ENCODE peak calls at places on chromosomes 2 and 18, in four cellular contexts. S is activated B cell treated with CpG ODN at 0.5 μM for 24 hours, Y is endothelial cell, O is foreskin fibroblast. R is an unnamed sample.

GRCh38 chr2:96374211-96374951 is 38.8 kb downstream of the NCAPH start:
- DNase-seq in O (peak; percentile 70), Y (no peak), S (no peak), R (no peak)

GRCh38 chr2:2742745-2743144 is 411.7 kb upstream of the MYT1L start:
- DNase-seq in Y (no peak), S (no peak), O (no peak), R (no peak)

GRCh38 chr18:22983175-22983574 is 50.0 kb downstream of the RBBP8 start:
- DNase-seq in Y (no peak), O (peak; percentile 63), S (no peak), R (no peak)

GRCh38 chr2:207352978-207353377 is 176.8 kb upstream of the CREB1 start:
- DNase-seq in Y (no peak), O (peak; percentile 21), S (no peak), R (no peak)

GRCh38 chr2:88671786-88672427 is 19.6 kb upstream of the RPIA start:
- DNase-seq in O (peak; percentile 82), S (no peak), Y (peak; percentile 11), R (no peak)

GRCh38 chr2:26911911-26912861 is 58.3 kb upstream of the MAPRE3 start:
- DNase-seq in O (peak; percentile 25), S (no peak), Y (no peak), R (no peak)

GRCh38 chr2:101961287-101962242 is 30.2 kb upstream of the IL1R2 start:
- DNase-seq in Y (no peak), O (peak; percentile 95), S (no peak), R (peak; percentile 92)

GRCh38 chr2:227411320-227411989 is 23.7 kb upstream of the SCYGR1 start:
- DNase-seq in Y (no peak), S (no peak), O (peak; percentile 46), R (no peak)

GRCh38 chr2:42196403-42197267 is 27.5 kb downstream of the EML4 start:
- DNase-seq in S (no peak), O (peak; percentile 29), Y (peak; percentile 31), R (peak; percentile 53)

GRCh38 chr2:157839822-157840221 is 36.3 kb downstream of the ACVR1 start:
- DNase-seq in Y (no peak), O (no peak), S (no peak), R (no peak)

GRCh38 chr2:131034122-131035051 is 58.9 kb downstream of the FAM168B start:
- DNase-seq in O (peak; percentile 38), S (no peak), Y (peak; percentile 32), R (no peak)

GRCh38 chr18:69838620-69839411 is 108.9 kb downstream of the CD226 start:
- DNase-seq in Y (no peak), S (no peak), O (no peak), R (no peak)

GRCh38 chr2:12717191-12717987 is 653 bp downstream of the TRIB2 start:
- DNase-seq in O (peak; percentile 85), Y (peak; percentile 64), S (peak; percentile 64), R (no peak)

GRCh38 chr2:191927319-191927867 is 80.5 kb upstream of the CAVIN2 start:
- DNase-seq in O (peak; percentile 87), Y (no peak), S (no peak), R (no peak)

GRCh38 chr2:102668171-102668570 is 48.8 kb downstream of the SLC9A2 start:
- DNase-seq in Y (no peak), S (no peak), O (no peak), R (no peak)

GRCh38 chr2:240972636-240973521 is 25.5 kb upstream of the SNED1 start:
- DNase-seq in Y (no peak), S (no peak), O (peak; percentile 84), R (no peak)

GRCh38 chr18:23495723-23496440 is 7.4 kb upstream of the RMC1 start:
- DNase-seq in Y (no peak), S (no peak), O (no peak), R (no peak)

GRCh38 chr2:157395811-157396210 is 48.1 kb downstream of the CYTIP start:
- DNase-seq in Y (no peak), O (no peak), S (no peak), R (no peak)

GRCh38 chr2:215454519-215454918 is 18.7 kb upstream of the FN1 start:
- DNase-seq in S (no peak), Y (no peak), O (peak; percentile 75), R (no peak)

GRCh38 chr2:238945433-238946150 is 97.7 kb downstream of the TWIST2 start:
- DNase-seq in O (peak; percentile 87), S (no peak), Y (peak; percentile 54), R (peak; percentile 35)

GRCh38 chr2:121721926-121722325 is 14.7 kb downstream of the NIFK start:
- DNase-seq in O (peak; percentile 90), S (no peak), Y (no peak), R (no peak)

GRCh38 chr2:237293966-237294365 is 120.0 kb downstream of the COL6A3 start:
- DNase-seq in Y (no peak), O (no peak), S (no peak), R (no peak)

GRCh38 chr2:15152382-15152781 is 408.8 kb downstream of the NBAS start:
- DNase-seq in O (no peak), Y (no peak), S (no peak), R (no peak)

GRCh38 chr2:47456851-47457250 is 53.9 kb downstream of the MSH2 start:
- DNase-seq in O (no peak), S (no peak), Y (no peak), R (no peak)

GRCh38 chr2:205754924-205755321 is 72.6 kb downstream of the NRP2 start:
- DNase-seq in O (peak; percentile 64), Y (no peak), S (no peak), R (no peak)

GRCh38 chr2:72109291-72109690 is 38.4 kb downstream of the CYP26B1 start:
- DNase-seq in O (no peak), S (no peak), Y (no peak), R (no peak)

GRCh38 chr2:44522846-44523245 is 161.1 kb downstream of the CAMKMT start:
- DNase-seq in Y (no peak), S (no peak), O (peak; percentile 37), R (no peak)

GRCh38 chr18:26454192-26454591 is 94.2 kb downstream of the KCTD1 start:
- DNase-seq in O (no peak), Y (no peak), S (no peak), R (no peak)

GRCh38 chr18:78973357-78974083 is 6.1 kb upstream of the SALL3 start:
- DNase-seq in O (no peak), S (no peak), Y (no peak), R (no peak)

GRCh38 chr18:404061-404460 is 96.4 kb downstream of the COLEC12 start:
- DNase-seq in S (no peak), Y (no peak), O (no peak), R (no peak)

GRCh38 chr2:35495182-35495581 is 860.4 kb upstream of the CRIM1 start:
- DNase-seq in S (no peak), O (no peak), Y (no peak), R (no peak)

GRCh38 chr2:191013617-191013875 is 425 bp downstream of the STAT1 start:
- DNase-seq in O (no peak), S (no peak), Y (no peak), R (no peak)

GRCh38 chr2:23574919-23575654 is 190.1 kb downstream of the KLHL29 start:
- DNase-seq in Y (no peak), S (no peak), O (no peak), R (no peak)

GRCh38 chr2:119475225-119475856 is 43.7 kb downstream of the TMEM37 start:
- DNase-seq in Y (no peak), O (no peak), S (no peak), R (no peak)

GRCh38 chr2:240323601-240324291 is 111.7 kb upstream of the GPC1 start:
- DNase-seq in S (no peak), Y (no peak), O (peak; percentile 16), R (no peak)

GRCh38 chr2:69154031-69154430 is 141.1 kb downstream of the ANTXR1 start:
- DNase-seq in O (peak; percentile 63), S (no peak), Y (no peak), R (no peak)

GRCh38 chr2:25312958-25313710 is 28.6 kb downstream of the DNMT3A start:
- DNase-seq in S (no peak), O (no peak), Y (no peak), R (no peak)

GRCh38 chr2:171590116-171590515 is 67.8 kb downstream of the CYBRD1 start:
- DNase-seq in O (no peak), S (no peak), Y (no peak), R (no peak)

GRCh38 chr2:46329803-46330775 is 32.9 kb downstream of the EPAS1 start:
- DNase-seq in O (peak; percentile 91), S (no peak), Y (no peak), R (no peak)

DNA sequence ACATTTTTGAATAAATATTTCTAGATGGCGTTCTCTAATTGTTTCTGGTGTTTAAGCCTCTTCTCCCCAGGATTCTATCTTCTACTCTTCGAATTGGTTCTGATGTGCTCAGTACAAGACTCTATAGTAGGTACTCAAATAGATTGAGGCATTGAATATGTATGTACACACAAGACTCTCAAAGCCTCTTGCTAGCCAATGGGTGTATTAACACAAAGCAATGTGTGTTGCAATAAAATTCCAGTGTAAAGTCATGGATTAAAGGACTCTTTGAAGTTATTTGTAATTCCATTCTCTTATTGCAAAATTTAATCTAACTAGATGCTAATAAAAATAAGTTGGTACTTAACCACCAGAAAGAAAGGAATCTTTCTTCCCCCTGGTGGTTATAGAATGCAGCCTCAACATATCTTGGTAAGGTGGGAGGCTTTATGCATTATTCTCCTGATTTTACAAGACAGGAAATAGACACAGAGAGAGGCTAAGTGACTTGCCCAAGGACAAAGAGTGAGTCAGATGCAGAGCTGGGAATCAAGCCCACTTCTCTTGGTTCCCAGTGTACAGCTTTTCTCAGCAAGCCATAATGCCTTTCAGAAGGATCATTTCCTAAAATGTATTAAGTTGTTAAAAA is 18.1 kb downstream of the LRP1B start:
- DNase-seq in S (no peak), O (peak; percentile 92), Y (no peak), R (no peak)
- TF ChIP-seq CTCF in S (no peak), O (peak; percentile 30), Y (peak; percentile 30), R (no peak)

DNA sequence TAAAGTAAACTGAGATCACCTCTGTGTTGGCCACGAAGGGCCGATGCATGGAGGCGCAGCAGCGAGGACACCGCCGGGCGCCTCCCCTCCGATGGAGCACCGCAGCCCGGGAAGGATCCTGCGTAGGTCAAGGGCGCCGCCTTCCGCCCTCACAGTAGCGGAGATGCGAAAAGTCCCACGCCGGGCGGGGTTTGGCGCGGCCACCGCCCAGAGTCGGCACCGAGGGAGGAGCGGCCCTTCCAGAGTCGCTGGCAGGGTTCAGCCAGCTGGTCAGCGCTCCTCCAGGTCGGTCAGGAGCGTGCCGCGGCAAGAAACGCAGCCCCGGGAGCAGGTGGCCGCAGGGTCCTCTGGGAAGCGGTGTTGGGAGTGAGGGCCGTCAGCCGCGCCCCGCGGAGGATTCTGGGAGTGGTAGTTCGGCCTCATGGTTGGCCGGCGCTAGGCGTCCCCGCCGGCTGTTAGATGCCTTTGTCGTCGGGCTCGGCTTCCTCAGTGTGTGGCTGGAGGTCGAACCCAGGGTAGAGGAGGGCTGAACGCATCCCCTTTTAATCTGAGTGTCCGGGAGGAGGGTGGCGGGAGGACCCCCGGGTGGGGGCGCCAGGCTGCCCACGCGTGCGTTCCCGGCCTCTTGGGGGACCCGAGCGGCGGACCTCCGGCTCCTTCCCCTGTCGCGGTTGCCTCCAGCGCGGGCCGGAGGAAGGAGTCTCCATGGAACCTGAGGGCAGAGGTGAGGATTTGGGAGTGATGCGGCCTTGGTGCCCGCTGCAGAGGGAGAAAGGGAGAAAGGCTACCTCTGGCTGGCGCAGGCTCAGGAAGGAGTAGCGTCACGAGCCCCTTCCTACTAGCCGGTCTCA is at the start of gene ZNF892:
- DNase-seq in S (peak; percentile 81), Y (peak; percentile 90), O (peak; percentile 97), R (peak; percentile 71)
- TF ChIP-seq CTCF in S (no peak), Y (no peak), O (peak; percentile 6), R (peak; percentile 36)

GRCh38 chr18:9474103-9474982 is 970 bp upstream of the RALBP1 start:
- DNase-seq in O (peak; percentile 92), Y (no peak), S (no peak), R (no peak)
- TF ChIP-seq CTCF in O (no peak), Y (no peak), S (no peak), R (no peak)

GRCh38 chr2:9164112-9164608 is 42.5 kb upstream of the ASAP2 start:
- DNase-seq in O (no peak), Y (no peak), S (no peak), R (no peak)
- TF ChIP-seq CTCF in O (no peak), Y (no peak), S (no peak), R (no peak)

R was measured in CD14-positive monocyte.